ENCODE peak calls at places on chromosomes 13 and 19, in five cellular contexts. E, Z, K, T and S are unnamed samples.

GRCh38 chr13:23674795-23675640 is 104.8 kb downstream of the TNFRSF19 start:
- DNase-seq in T (peak; percentile 86), Z (peak; percentile 96), E (no peak), K (no peak), S (peak; percentile 96)

GRCh38 chr13:54536112-54536511 is 1507.5 kb downstream of the OLFM4 start:
- DNase-seq in Z (no peak), E (peak; percentile 67), K (no peak), T (no peak), S (peak; percentile 0)

GRCh38 chr19:46821512-46822359 is 28.9 kb downstream of the AP2S1 start:
- DNase-seq in T (no peak), E (no peak), Z (no peak), K (peak; percentile 18), S (no peak)

GRCh38 chr13:106529415-106530208 is 5.8 kb downstream of the EFNB2 start:
- DNase-seq in E (no peak), T (no peak), Z (no peak), K (no peak), S (no peak)

GRCh38 chr19:12969292-12969988 is at the start of gene DAND5:
- DNase-seq in K (no peak), T (no peak), Z (no peak), E (no peak), S (no peak)

GRCh38 chr19:54115071-54116063 is at the start of the genes PRPF31 and TFPT:
- DNase-seq in T (peak; percentile 99), K (peak; percentile 92), E (peak; percentile 99), Z (peak; percentile 98), S (peak; percentile 99)

GRCh38 chr13:61756031-61756430 is 340.4 kb upstream of the PCDH20 start:
- DNase-seq in Z (no peak), T (no peak), E (no peak), K (no peak), S (no peak)

GRCh38 chr13:36166051-36166450 is 34.9 kb upstream of the DCLK1 start:
- DNase-seq in K (no peak), E (no peak), Z (peak; percentile 75), T (no peak), S (no peak)

GRCh38 chr19:17195106-17195505 is 20.1 kb upstream of the USE1 start:
- DNase-seq in K (no peak), E (no peak), T (no peak), Z (no peak), S (no peak)

GRCh38 chr13:71866173-71867091 is 572 bp downstream of the DACH1 start:
- DNase-seq in K (no peak), Z (no peak), E (peak; percentile 29), T (peak; percentile 24), S (peak; percentile 37)

GRCh38 chr13:77372275-77372674 is 45.4 kb upstream of the MYCBP2 start:
- DNase-seq in E (no peak), T (no peak), Z (peak; percentile 45), K (no peak), S (no peak)

GRCh38 chr19:3520166-3521103 is 14.3 kb downstream of the FZR1 start:
- DNase-seq in Z (no peak), K (no peak), E (peak; percentile 60), T (no peak), S (no peak)

GRCh38 chr13:41791056-41791455 is 169.9 kb downstream of the VWA8 start:
- DNase-seq in T (peak; percentile 51), K (no peak), Z (peak; percentile 51), E (no peak), S (peak; percentile 59)

GRCh38 chr19:1618157-1619093 is 13.2 kb upstream of the UQCR11 start:
- DNase-seq in E (peak; percentile 83), Z (peak; percentile 25), K (no peak), T (peak; percentile 40), S (peak; percentile 52)

GRCh38 chr13:28564030-28564429 is 69.1 kb upstream of the FLT1 start:
- DNase-seq in T (no peak), E (no peak), K (no peak), Z (no peak), S (no peak)

GRCh38 chr13:31625115-31625514 is 114.2 kb upstream of the RXFP2 start:
- DNase-seq in E (peak; percentile 3), Z (peak; percentile 69), T (peak; percentile 59), K (no peak), S (peak; percentile 61)